ENCODE peak calls at places on chromosome 7, in four cellular contexts. Y is SJSA1; H is CD8-positive, alpha-beta T cell; C is NCI-H460. B is an unnamed sample.

GRCh38 chr7:100642534-100642907 is 1.2 kb upstream of the TFR2 start:
- DNase-seq in Y (no peak), C (no peak), H (peak), B (no peak)

GRCh38 chr7:48636391-48637015 is 287.8 kb upstream of the CDC14C start:
- DNase-seq in Y (no peak), H (no peak), C (no peak), B (no peak)

GRCh38 chr7:128812514-128813168 is 17.6 kb upstream of the FLNC start:
- DNase-seq in Y (no peak), C (no peak), H (no peak), B (no peak)

GRCh38 chr7:158658475-158658874 is 46.1 kb downstream of the NCAPG2 start:
- DNase-seq in C (no peak), H (no peak), Y (no peak), B (no peak)

GRCh38 chr7:65233409-65234034 is 140.1 kb upstream of the ZNF92 start:
- DNase-seq in Y (no peak), C (no peak), H (no peak), B (no peak)

GRCh38 chr7:157467496-157468212 is 130.8 kb downstream of the DNAJB6 start:
- DNase-seq in H (peak), Y (peak), C (no peak), B (no peak)

GRCh38 chr7:28192786-28193581 is 12.4 kb upstream of the JAZF1 start:
- DNase-seq in C (no peak), Y (no peak), H (no peak), B (no peak)

GRCh38 chr7:50529093-50529862 is 35.9 kb downstream of the DDC start:
- DNase-seq in H (no peak), Y (no peak), C (no peak), B (no peak)

GRCh38 chr7:75596727-75597614 is 104.9 kb downstream of the SPDYE5 start:
- DNase-seq in Y (no peak), H (no peak), C (no peak), B (peak)

B was measured in HTR-8/SVneo.